ENCODE peak calls at places on chromosome 12, in seven cellular contexts. C is iPS DF 19.7; V is stimulated activated naive B cell treated with anti-CD40 and anti-IgM and Interleukin-4, amounts not matched to agents 10 μg/mL and 1 μg/mL and 100 μg/mL, for 72 hours; P is A549; J is GM23248; R is left ventricle myocardium inferior; W is iPS-NIHi11. M is an unnamed sample.

GRCh38 chr12:127957001-127957660 is 309.8 kb upstream of the TMEM132C start:
- DNase-seq in C (no peak), V (no peak), P (no peak), J (peak; percentile 65), R (no peak), W (no peak), M (no peak)

GRCh38 chr12:51238037-51238509 is 553 bp upstream of the DAZAP2 start:
- DNase-seq in C (no peak), V (peak; percentile 3), P (no peak), J (peak; percentile 31), R (no peak), W (no peak), M (no peak)

GRCh38 chr12:45269407-45269741 is 53.5 kb downstream of the ANO6 start:
- DNase-seq in C (no peak), V (no peak), P (no peak), J (no peak), R (no peak), W (no peak), M (no peak)

GRCh38 chr12:100427078-100427477 is 46.6 kb upstream of the NR1H4 start:
- DNase-seq in C (no peak), V (no peak), P (peak; percentile 35), J (peak; percentile 89), R (no peak), W (no peak), M (no peak)

GRCh38 chr12:113697646-113698504 is 226.2 kb upstream of the LHX5 start:
- DNase-seq in C (no peak), V (no peak), P (no peak), J (no peak), R (no peak), W (no peak), M (no peak)

GRCh38 chr12:128268348-128268725 is 1.4 kb downstream of the TMEM132C start:
- DNase-seq in C (no peak), V (no peak), P (no peak), J (no peak), R (no peak), W (no peak), M (no peak)

GRCh38 chr12:27331299-27331926 is 1.2 kb upstream of the BMAL2 start:
- DNase-seq in C (no peak), V (peak; percentile 61), P (peak; percentile 64), J (peak; percentile 93), R (no peak), W (peak; percentile 24), M (no peak)

GRCh38 chr12:89289720-89290119 is 62.6 kb downstream of the DUSP6 start:
- DNase-seq in C (no peak), V (no peak), P (no peak), J (no peak), R (no peak), W (no peak), M (no peak)

GRCh38 chr12:122893208-122894151 is 2.4 kb downstream of the VPS37B start:
- DNase-seq in C (no peak), V (no peak), P (no peak), J (no peak), R (no peak), W (no peak), M (peak; percentile 68)

GRCh38 chr12:21428241-21428640 is 9.2 kb upstream of the PYROXD1 start:
- DNase-seq in C (no peak), V (no peak), P (no peak), J (peak; percentile 8), R (no peak), W (no peak), M (no peak)

GRCh38 chr12:122225683-122226365 is at the start of gene DIABLO:
- DNase-seq in C (peak; percentile 91), V (peak; percentile 100), P (peak; percentile 92), J (peak; percentile 100), R (peak; percentile 100), W (peak; percentile 97), M (peak; percentile 100)

GRCh38 chr12:6960291-6961277 is 9.4 kb downstream of the PTPN6 start:
- DNase-seq in C (no peak), V (peak; percentile 7), P (no peak), J (peak; percentile 51), R (peak; percentile 14), W (no peak), M (no peak)

M was measured in lower lobe of right lung.